ENCODE peak calls at places on chromosome 9, in eight cellular contexts. One of them, this sample, is unnamed.

GRCh38 chr9:16192403-16193017 is 639.7 kb downstream of the CCDC171 start:
- DNase-seq in breast epithelium: no peak
- DNase-seq in H1: no peak
- DNase-seq in CD4-positive, alpha-beta memory T cell: no peak
- DNase-seq in GM23248: peak; percentile 56
- DNase-seq in uterus: no peak
- DNase-seq in WERI-Rb-1: no peak
- DNase-seq in fibroblast of lung: peak; percentile 73
- DNase-seq in this sample: no peak

GRCh38 chr9:105405514-105406131 is 42.2 kb upstream of the FSD1L start:
- DNase-seq in breast epithelium: no peak
- DNase-seq in H1: no peak
- DNase-seq in CD4-positive, alpha-beta memory T cell: peak; percentile 86
- DNase-seq in GM23248: peak; percentile 16
- DNase-seq in uterus: no peak
- DNase-seq in WERI-Rb-1: peak; percentile 93
- DNase-seq in fibroblast of lung: no peak
- DNase-seq in this sample: no peak

GRCh38 chr9:132210472-132211145 is 48.8 kb downstream of the NTNG2 start:
- DNase-seq in breast epithelium: no peak
- DNase-seq in H1: no peak
- DNase-seq in CD4-positive, alpha-beta memory T cell: no peak
- DNase-seq in GM23248: peak; percentile 72
- DNase-seq in uterus: no peak
- DNase-seq in WERI-Rb-1: no peak
- DNase-seq in fibroblast of lung: peak; percentile 20
- DNase-seq in this sample: no peak

GRCh38 chr9:101566904-101567724 is 27.7 kb downstream of the PPP3R2 start:
- DNase-seq in breast epithelium: no peak
- DNase-seq in H1: no peak
- DNase-seq in CD4-positive, alpha-beta memory T cell: no peak
- DNase-seq in GM23248: peak; percentile 57
- DNase-seq in uterus: no peak
- DNase-seq in WERI-Rb-1: peak; percentile 33
- DNase-seq in fibroblast of lung: peak; percentile 51
- DNase-seq in this sample: no peak

GRCh38 chr9:114930063-114930812 is at the start of gene TNFSF8:
- DNase-seq in breast epithelium: no peak
- DNase-seq in H1: no peak
- DNase-seq in CD4-positive, alpha-beta memory T cell: peak; percentile 76
- DNase-seq in GM23248: no peak
- DNase-seq in uterus: no peak
- DNase-seq in WERI-Rb-1: no peak
- DNase-seq in fibroblast of lung: no peak
- DNase-seq in this sample: no peak

GRCh38 chr9:124133752-124134151 is 122.2 kb downstream of the LHX2 start:
- DNase-seq in breast epithelium: no peak
- DNase-seq in H1: no peak
- DNase-seq in CD4-positive, alpha-beta memory T cell: no peak
- DNase-seq in GM23248: peak; percentile 59
- DNase-seq in uterus: no peak
- DNase-seq in WERI-Rb-1: peak; percentile 48
- DNase-seq in fibroblast of lung: peak; percentile 49
- DNase-seq in this sample: no peak

GRCh38 chr9:121399883-121400607 is 30.0 kb upstream of the STOM start:
- DNase-seq in breast epithelium: no peak
- DNase-seq in H1: no peak
- DNase-seq in CD4-positive, alpha-beta memory T cell: peak; percentile 59
- DNase-seq in GM23248: peak; percentile 85
- DNase-seq in uterus: no peak
- DNase-seq in WERI-Rb-1: no peak
- DNase-seq in fibroblast of lung: peak; percentile 85
- DNase-seq in this sample: no peak

GRCh38 chr9:84673806-84674205 is 4.3 kb downstream of the NTRK2 start:
- DNase-seq in breast epithelium: no peak
- DNase-seq in H1: no peak
- DNase-seq in CD4-positive, alpha-beta memory T cell: no peak
- DNase-seq in GM23248: no peak
- DNase-seq in uterus: no peak
- DNase-seq in WERI-Rb-1: no peak
- DNase-seq in fibroblast of lung: no peak
- DNase-seq in this sample: no peak

GRCh38 chr9:95574176-95574575 is 57.4 kb upstream of the PTCH1 start:
- DNase-seq in breast epithelium: no peak
- DNase-seq in H1: no peak
- DNase-seq in CD4-positive, alpha-beta memory T cell: no peak
- DNase-seq in GM23248: no peak
- DNase-seq in uterus: no peak
- DNase-seq in WERI-Rb-1: peak; percentile 71
- DNase-seq in fibroblast of lung: no peak
- DNase-seq in this sample: no peak

GRCh38 chr9:114282926-114283325 is 40.0 kb upstream of the ORM1 start:
- DNase-seq in breast epithelium: no peak
- DNase-seq in H1: no peak
- DNase-seq in CD4-positive, alpha-beta memory T cell: no peak
- DNase-seq in GM23248: peak; percentile 83
- DNase-seq in uterus: peak; percentile 44
- DNase-seq in WERI-Rb-1: peak; percentile 5
- DNase-seq in fibroblast of lung: peak; percentile 84
- DNase-seq in this sample: no peak

GRCh38 chr9:21336467-21336866 is 1.3 kb upstream of the KLHL9 start:
- DNase-seq in breast epithelium: no peak
- DNase-seq in H1: no peak
- DNase-seq in CD4-positive, alpha-beta memory T cell: no peak
- DNase-seq in GM23248: no peak
- DNase-seq in uterus: no peak
- DNase-seq in WERI-Rb-1: no peak
- DNase-seq in fibroblast of lung: no peak
- DNase-seq in this sample: no peak

GRCh38 chr9:747567-747966 is 93.9 kb upstream of the DMRT1 start:
- DNase-seq in breast epithelium: no peak
- DNase-seq in H1: no peak
- DNase-seq in CD4-positive, alpha-beta memory T cell: no peak
- DNase-seq in GM23248: no peak
- DNase-seq in uterus: no peak
- DNase-seq in WERI-Rb-1: no peak
- DNase-seq in fibroblast of lung: no peak
- DNase-seq in this sample: no peak

GRCh38 chr9:127763918-127764384 is 14.5 kb downstream of the SH2D3C start:
- DNase-seq in breast epithelium: no peak
- DNase-seq in H1: no peak
- DNase-seq in CD4-positive, alpha-beta memory T cell: no peak
- DNase-seq in GM23248: peak; percentile 21
- DNase-seq in uterus: peak; percentile 60
- DNase-seq in WERI-Rb-1: peak; percentile 79
- DNase-seq in fibroblast of lung: no peak
- DNase-seq in this sample: no peak

GRCh38 chr9:6098431-6098830 is 83.0 kb upstream of the RANBP6 start:
- DNase-seq in breast epithelium: no peak
- DNase-seq in H1: no peak
- DNase-seq in CD4-positive, alpha-beta memory T cell: no peak
- DNase-seq in GM23248: peak; percentile 57
- DNase-seq in uterus: no peak
- DNase-seq in WERI-Rb-1: no peak
- DNase-seq in fibroblast of lung: peak; percentile 27
- DNase-seq in this sample: no peak

GRCh38 chr9:83280259-83280658 is 217.3 kb upstream of the RASEF start:
- DNase-seq in breast epithelium: no peak
- DNase-seq in H1: no peak
- DNase-seq in CD4-positive, alpha-beta memory T cell: no peak
- DNase-seq in GM23248: peak; percentile 67
- DNase-seq in uterus: no peak
- DNase-seq in WERI-Rb-1: no peak
- DNase-seq in fibroblast of lung: no peak
- DNase-seq in this sample: no peak

GRCh38 chr9:15231788-15232635 is 75.0 kb downstream of the TTC39B start:
- DNase-seq in breast epithelium: no peak
- DNase-seq in H1: no peak
- DNase-seq in CD4-positive, alpha-beta memory T cell: no peak
- DNase-seq in GM23248: peak; percentile 64
- DNase-seq in uterus: no peak
- DNase-seq in WERI-Rb-1: peak; percentile 39
- DNase-seq in fibroblast of lung: peak; percentile 39
- DNase-seq in this sample: no peak

GRCh38 chr9:70257991-70258691 is 637 bp upstream of the SMC5 start:
- DNase-seq in breast epithelium: peak; percentile 60
- DNase-seq in H1: no peak
- DNase-seq in CD4-positive, alpha-beta memory T cell: no peak
- DNase-seq in GM23248: peak; percentile 68
- DNase-seq in uterus: peak; percentile 38
- DNase-seq in WERI-Rb-1: peak; percentile 59
- DNase-seq in fibroblast of lung: peak; percentile 52
- DNase-seq in this sample: peak; percentile 35

GRCh38 chr9:95766906-95767305 is 108.6 kb upstream of the ERCC6L2 start:
- DNase-seq in breast epithelium: no peak
- DNase-seq in H1: peak; percentile 33
- DNase-seq in CD4-positive, alpha-beta memory T cell: no peak
- DNase-seq in GM23248: no peak
- DNase-seq in uterus: no peak
- DNase-seq in WERI-Rb-1: no peak
- DNase-seq in fibroblast of lung: no peak
- DNase-seq in this sample: no peak

GRCh38 chr9:117224676-117225075 is 190.2 kb downstream of the ASTN2 start:
- DNase-seq in breast epithelium: no peak
- DNase-seq in H1: peak; percentile 34
- DNase-seq in CD4-positive, alpha-beta memory T cell: no peak
- DNase-seq in GM23248: no peak
- DNase-seq in uterus: no peak
- DNase-seq in WERI-Rb-1: peak; percentile 88
- DNase-seq in fibroblast of lung: no peak
- DNase-seq in this sample: no peak

GRCh38 chr9:4714266-4715016 is 26.6 kb downstream of the AK3 start:
- DNase-seq in breast epithelium: no peak
- DNase-seq in H1: no peak
- DNase-seq in CD4-positive, alpha-beta memory T cell: no peak
- DNase-seq in GM23248: peak; percentile 47
- DNase-seq in uterus: no peak
- DNase-seq in WERI-Rb-1: no peak
- DNase-seq in fibroblast of lung: no peak
- DNase-seq in this sample: no peak

GRCh38 chr9:16268037-16269010 is 602.1 kb downstream of the BNC2 start:
- DNase-seq in breast epithelium: no peak
- DNase-seq in H1: no peak
- DNase-seq in CD4-positive, alpha-beta memory T cell: no peak
- DNase-seq in GM23248: peak; percentile 60
- DNase-seq in uterus: no peak
- DNase-seq in WERI-Rb-1: peak; percentile 76
- DNase-seq in fibroblast of lung: no peak
- DNase-seq in this sample: no peak

GRCh38 chr9:68949271-68950000 is 64.5 kb downstream of the PRKACG start:
- DNase-seq in breast epithelium: no peak
- DNase-seq in H1: no peak
- DNase-seq in CD4-positive, alpha-beta memory T cell: no peak
- DNase-seq in GM23248: no peak
- DNase-seq in uterus: peak; percentile 22
- DNase-seq in WERI-Rb-1: peak; percentile 26
- DNase-seq in fibroblast of lung: peak; percentile 10
- DNase-seq in this sample: no peak

GRCh38 chr9:107213561-107214028 is 69.5 kb upstream of the RAD23B start:
- DNase-seq in breast epithelium: no peak
- DNase-seq in H1: peak; percentile 5
- DNase-seq in CD4-positive, alpha-beta memory T cell: no peak
- DNase-seq in GM23248: peak; percentile 91
- DNase-seq in uterus: no peak
- DNase-seq in WERI-Rb-1: no peak
- DNase-seq in fibroblast of lung: peak; percentile 94
- DNase-seq in this sample: no peak
- H3K27ac ChIP-seq in breast epithelium: no peak overlapping the region
- H3K27ac ChIP-seq in H1: no peak overlapping the region
- H3K27ac ChIP-seq in CD4-positive, alpha-beta memory T cell: no peak overlapping the region
- H3K27ac ChIP-seq in GM23248: peak overlapping the region; percentile 64
- H3K27ac ChIP-seq in uterus: no peak overlapping the region
- H3K27ac ChIP-seq in WERI-Rb-1: no peak overlapping the region
- H3K27ac ChIP-seq in fibroblast of lung: peak overlapping the region; percentile 75
- H3K27ac ChIP-seq in this sample: no peak overlapping the region

DNA sequence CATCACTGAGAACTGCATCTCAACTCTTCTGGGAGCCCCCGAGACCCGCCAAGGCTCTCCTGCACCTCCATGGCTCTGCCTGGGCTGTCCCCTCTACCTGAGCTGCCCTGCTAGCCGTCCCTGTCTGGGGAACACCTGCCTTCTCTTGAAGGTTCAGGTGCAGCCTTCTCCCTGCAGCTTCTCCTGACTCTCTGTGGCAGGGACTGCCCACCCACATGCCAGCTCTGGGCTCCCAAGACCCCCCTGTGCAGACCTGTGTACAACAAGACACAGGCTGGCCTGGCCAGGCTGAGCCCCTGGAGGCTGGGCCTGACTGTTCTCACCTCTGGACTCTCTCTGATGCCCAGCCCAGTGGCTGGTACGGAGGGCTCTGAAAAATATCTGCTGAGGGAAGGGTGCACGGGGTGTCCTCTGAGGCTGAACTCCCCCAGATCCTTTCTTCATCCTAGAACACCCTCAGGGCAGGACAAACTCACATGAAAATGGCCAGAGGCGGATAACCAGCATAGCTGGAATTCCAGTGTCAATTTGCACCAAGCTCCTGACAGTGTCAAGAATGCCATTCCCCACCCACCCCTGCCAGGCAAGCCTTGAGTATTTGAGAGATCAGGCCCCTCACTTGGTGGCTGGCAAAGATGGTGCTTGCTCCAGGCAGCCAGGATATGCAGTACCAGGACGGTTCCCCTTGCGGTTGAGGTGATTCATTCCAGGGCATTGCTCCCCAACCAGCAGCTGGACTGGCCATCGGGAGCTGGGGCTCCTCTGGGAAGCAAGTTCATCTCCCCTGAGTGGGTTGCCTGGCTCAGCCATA is 40.9 kb upstream of the SLC25A51 start:
- DNase-seq in breast epithelium: no peak
- DNase-seq in H1: peak; percentile 39
- DNase-seq in CD4-positive, alpha-beta memory T cell: no peak
- DNase-seq in GM23248: peak; percentile 51
- DNase-seq in uterus: no peak
- DNase-seq in WERI-Rb-1: no peak
- DNase-seq in fibroblast of lung: no peak
- DNase-seq in this sample: no peak
- H3K27ac ChIP-seq in breast epithelium: no peak overlapping the region
- H3K27ac ChIP-seq in H1: no peak overlapping the region
- H3K27ac ChIP-seq in CD4-positive, alpha-beta memory T cell: no peak overlapping the region
- H3K27ac ChIP-seq in GM23248: no peak overlapping the region
- H3K27ac ChIP-seq in uterus: no peak overlapping the region
- H3K27ac ChIP-seq in WERI-Rb-1: no peak overlapping the region
- H3K27ac ChIP-seq in fibroblast of lung: peak overlapping the region; percentile 57
- H3K27ac ChIP-seq in this sample: no peak overlapping the region

GRCh38 chr9:79277916-79278447 is 293.8 kb upstream of the TLE4 start:
- DNase-seq in breast epithelium: no peak
- DNase-seq in H1: no peak
- DNase-seq in CD4-positive, alpha-beta memory T cell: no peak
- DNase-seq in GM23248: no peak
- DNase-seq in uterus: no peak
- DNase-seq in WERI-Rb-1: no peak
- DNase-seq in fibroblast of lung: no peak
- DNase-seq in this sample: no peak

GRCh38 chr9:79273311-79273710 is 298.5 kb upstream of the TLE4 start:
- DNase-seq in breast epithelium: no peak
- DNase-seq in H1: no peak
- DNase-seq in CD4-positive, alpha-beta memory T cell: no peak
- DNase-seq in GM23248: no peak
- DNase-seq in uterus: no peak
- DNase-seq in WERI-Rb-1: no peak
- DNase-seq in fibroblast of lung: no peak
- DNase-seq in this sample: no peak
- H3K27ac ChIP-seq in breast epithelium: no peak overlapping the region
- H3K27ac ChIP-seq in H1: no peak overlapping the region
- H3K27ac ChIP-seq in CD4-positive, alpha-beta memory T cell: no peak overlapping the region
- H3K27ac ChIP-seq in GM23248: no peak overlapping the region
- H3K27ac ChIP-seq in uterus: no peak overlapping the region
- H3K27ac ChIP-seq in WERI-Rb-1: no peak overlapping the region
- H3K27ac ChIP-seq in fibroblast of lung: no peak overlapping the region
- H3K27ac ChIP-seq in this sample: no peak overlapping the region

GRCh38 chr9:125646222-125647100 is 60.5 kb downstream of the MAPKAP1 start:
- DNase-seq in breast epithelium: no peak
- DNase-seq in H1: no peak
- DNase-seq in CD4-positive, alpha-beta memory T cell: peak; percentile 10
- DNase-seq in GM23248: peak; percentile 54
- DNase-seq in uterus: no peak
- DNase-seq in WERI-Rb-1: no peak
- DNase-seq in fibroblast of lung: no peak
- DNase-seq in this sample: no peak
- H3K27ac ChIP-seq in breast epithelium: no peak overlapping the region
- H3K27ac ChIP-seq in H1: no peak overlapping the region
- H3K27ac ChIP-seq in CD4-positive, alpha-beta memory T cell: peak overlapping the region; percentile 44
- H3K27ac ChIP-seq in GM23248: peak overlapping the region; percentile 35
- H3K27ac ChIP-seq in uterus: no peak overlapping the region
- H3K27ac ChIP-seq in WERI-Rb-1: no peak overlapping the region
- H3K27ac ChIP-seq in fibroblast of lung: no peak overlapping the region
- H3K27ac ChIP-seq in this sample: no peak overlapping the region